ENCODE peak calls at places on chromosomes 11 and 22, in six cellular contexts. T is cardiac muscle cell, C is uterus, Z is stomach, M is RWPE2, B is NB4. L is an unnamed sample.

GRCh38 chr11:99739464-99740089 is 718.8 kb downstream of the CNTN5 start:
- DNase-seq in B (peak), Z (no peak), M (no peak), C (no peak), T (peak), L (no peak)

GRCh38 chr11:62428871-62429601 is 10.2 kb downstream of the SCGB1A1 start:
- DNase-seq in B (peak), C (no peak), T (no peak), Z (no peak), M (no peak), L (no peak)

GRCh38 chr11:5129457-5129877 is 8.7 kb downstream of the OR52A5 start:
- DNase-seq in M (no peak), B (no peak), C (no peak), T (no peak), Z (no peak), L (no peak)

GRCh38 chr11:33160147-33160546 is 1.1 kb downstream of the CSTF3 start:
- DNase-seq in T (peak), B (peak), C (no peak), M (no peak), Z (no peak), L (no peak)

GRCh38 chr11:2824851-2825250 is 60.7 kb downstream of the CDKN1C start:
- DNase-seq in Z (no peak), C (peak), T (no peak), M (no peak), B (no peak), L (no peak)

GRCh38 chr11:93741882-93742226 is 382 bp downstream of the C11orf54 start:
- DNase-seq in Z (peak), C (peak), M (no peak), T (peak), B (no peak), L (no peak)

GRCh38 chr11:12922418-12922817 is 86.7 kb upstream of the RASSF10 start:
- DNase-seq in C (no peak), T (no peak), B (no peak), M (no peak), Z (no peak), L (no peak)

GRCh38 chr11:101127699-101128570 is 1.7 kb downstream of the PGR start:
- DNase-seq in C (peak), Z (peak), M (peak), B (no peak), T (no peak), L (no peak)

GRCh38 chr11:2892215-2893020 is 6.8 kb upstream of the CDKN1C start:
- DNase-seq in B (peak), T (peak), M (no peak), Z (peak), C (peak), L (peak)

GRCh38 chr11:122103366-122103765 is 12.6 kb downstream of the BLID start:
- DNase-seq in C (no peak), M (no peak), T (no peak), Z (no peak), B (no peak), L (no peak)

GRCh38 chr11:17542249-17542648 is 2.0 kb downstream of the USH1C start:
- DNase-seq in M (no peak), T (no peak), C (no peak), B (no peak), Z (peak), L (no peak)

GRCh38 chr11:101397941-101398340 is 185.9 kb downstream of the TRPC6 start:
- DNase-seq in T (no peak), B (no peak), C (no peak), Z (no peak), M (no peak), L (no peak)

GRCh38 chr11:130436171-130436570 is 7.8 kb upstream of the ADAMTS8 start:
- DNase-seq in M (no peak), B (no peak), Z (no peak), T (no peak), C (no peak), L (no peak)

GRCh38 chr11:18934195-18934808 is 4.9 kb downstream of the MRGPRX1 start:
- DNase-seq in M (no peak), Z (no peak), T (no peak), C (no peak), B (no peak), L (no peak)

GRCh38 chr11:17859552-17859951 is 125.0 kb downstream of the KCNC1 start:
- DNase-seq in B (no peak), T (no peak), M (no peak), Z (no peak), C (no peak), L (no peak)

GRCh38 chr11:27385245-27385644 is 22.2 kb upstream of the CCDC34 start:
- DNase-seq in M (no peak), B (no peak), T (peak), Z (no peak), C (no peak), L (no peak)

GRCh38 chr11:3723014-3723708 is 52.0 kb upstream of the CHRNA10 start:
- DNase-seq in M (no peak), C (peak), Z (no peak), B (peak), T (peak), L (no peak)

GRCh38 chr11:126153999-126154398 is 57.5 kb downstream of the RPUSD4 start:
- DNase-seq in B (no peak), Z (no peak), C (peak), T (peak), M (no peak), L (no peak)

GRCh38 chr11:102940714-102941588 is 14.6 kb downstream of the MMP13 start:
- DNase-seq in Z (peak), T (peak), B (peak), C (peak), M (no peak), L (no peak)

GRCh38 chr11:18676803-18677202 is 21.8 kb upstream of the TMEM86A start:
- DNase-seq in T (no peak), C (no peak), M (no peak), Z (no peak), B (no peak), L (no peak)

GRCh38 chr11:7511405-7511804 is 2.4 kb upstream of the PPFIBP2 start:
- DNase-seq in C (peak), B (peak), M (no peak), Z (peak), T (peak), L (no peak)

GRCh38 chr11:20027546-20028014 is 132.7 kb downstream of the DBX1 start:
- DNase-seq in C (no peak), B (no peak), M (no peak), Z (no peak), T (no peak), L (no peak)

GRCh38 chr11:37657645-37658044 is 1059.6 kb upstream of the RAG2 start:
- DNase-seq in M (no peak), T (peak), B (peak), C (no peak), Z (no peak), L (no peak)

GRCh38 chr11:113730887-113731726 is 25.0 kb upstream of the TMPRSS5 start:
- DNase-seq in B (peak), Z (peak), T (peak), M (no peak), C (peak), L (no peak)

GRCh38 chr11:62857541-62857982 is 18.2 kb upstream of the WDR74 start:
- DNase-seq in B (no peak), Z (no peak), T (no peak), M (no peak), C (no peak), L (no peak)

GRCh38 chr11:5288108-5288911 is 13.4 kb downstream of the OR51B4 start:
- DNase-seq in T (peak), B (no peak), C (no peak), M (no peak), Z (peak), L (no peak)

GRCh38 chr11:60764879-60765278 is 8.2 kb downstream of the MS4A15 start:
- DNase-seq in C (no peak), T (no peak), M (no peak), Z (no peak), B (no peak), L (no peak)

GRCh38 chr11:9893474-9893873 is 229.6 kb downstream of the SWAP70 start:
- DNase-seq in T (no peak), B (no peak), M (no peak), Z (no peak), C (no peak), L (no peak)

GRCh38 chr11:8241373-8242112 is 22.1 kb downstream of the LMO1 start:
- DNase-seq in B (no peak), Z (no peak), T (no peak), C (no peak), M (no peak), L (no peak)

GRCh38 chr11:18010271-18010670 is 2.6 kb downstream of the SERGEF start:
- DNase-seq in C (no peak), Z (no peak), B (peak), M (no peak), T (peak), L (no peak)

DNA sequence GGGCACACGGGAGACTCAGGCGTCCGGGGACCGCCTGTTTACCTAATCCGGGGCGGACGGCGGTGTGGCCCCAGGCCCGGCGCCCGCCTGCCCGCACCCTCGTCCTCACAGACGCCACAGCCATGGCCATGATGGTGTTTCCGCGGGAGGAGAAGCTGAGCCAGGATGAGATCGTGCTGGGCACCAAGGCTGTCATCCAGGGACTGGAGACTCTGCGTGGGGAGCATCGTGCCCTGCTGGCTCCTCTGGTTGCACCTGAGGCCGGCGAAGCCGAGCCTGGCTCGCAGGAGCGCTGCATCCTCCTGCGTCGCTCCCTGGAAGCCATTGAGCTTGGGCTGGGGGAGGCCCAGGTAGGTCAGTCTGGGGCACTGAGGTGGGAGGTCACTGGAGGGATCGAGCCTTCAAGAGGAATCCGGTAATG is 10.0 kb upstream of the RAB1B start:
- DNase-seq in T (no peak), M (peak), B (no peak), C (no peak), Z (no peak), L (no peak)
- TF ChIP-seq CTCF in T (no peak), M (peak), B (no peak), C (no peak), Z (no peak), L (no peak)

GRCh38 chr22:24706050-24706449 is 68.5 kb downstream of the PIWIL3 start:
- DNase-seq in C (no peak), M (no peak), Z (no peak), B (no peak), T (peak), L (no peak)
- TF ChIP-seq CTCF in C (no peak), M (no peak), Z (no peak), B (peak), T (peak), L (no peak)

DNA sequence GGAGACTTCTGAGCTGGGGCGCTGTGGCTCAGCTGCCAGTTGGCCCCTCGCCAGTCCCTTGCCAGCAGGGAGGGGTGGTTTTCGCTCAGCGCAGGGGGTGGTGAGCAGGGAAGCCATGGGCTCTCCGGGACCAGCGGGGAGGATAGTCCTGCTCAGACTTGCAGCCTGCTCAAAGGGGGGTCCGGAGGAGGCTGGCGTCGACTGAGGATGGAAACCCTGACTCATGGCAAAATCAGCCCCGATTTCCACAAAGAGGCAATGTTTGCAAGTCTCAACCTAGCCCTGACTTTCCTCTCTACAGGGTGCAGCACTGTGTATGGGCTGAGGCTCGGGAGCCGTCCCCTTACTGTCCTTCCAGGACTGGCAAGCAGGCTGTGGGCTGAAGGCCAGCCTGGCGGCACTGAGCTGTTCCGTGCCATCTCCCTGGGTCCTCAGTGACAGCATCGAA is 35.1 kb downstream of the FBLN1 start:
- DNase-seq in B (peak), M (peak), Z (peak), T (peak), C (peak), L (no peak)
- TF ChIP-seq CTCF in B (no peak), M (peak), Z (no peak), T (no peak), C (no peak), L (no peak)

GRCh38 chr22:24587251-24587650 is 5.6 kb downstream of the LRRC75B start:
- DNase-seq in B (no peak), Z (no peak), T (no peak), C (no peak), M (no peak), L (no peak)

GRCh38 chr22:24589518-24590030 is 3.3 kb downstream of the LRRC75B start:
- DNase-seq in Z (no peak), C (no peak), T (no peak), B (no peak), M (no peak), L (no peak)

GRCh38 chr22:24587948-24588347 is 4.9 kb downstream of the LRRC75B start:
- DNase-seq in T (no peak), M (no peak), Z (no peak), B (no peak), C (no peak), L (no peak)

GRCh38 chr22:24588756-24589481 is 4.0 kb downstream of the LRRC75B start:
- DNase-seq in M (no peak), B (no peak), C (no peak), T (no peak), Z (no peak), L (no peak)

GRCh38 chr22:24588370-24588755 is 4.5 kb downstream of the LRRC75B start:
- DNase-seq in B (no peak), M (no peak), T (peak), Z (peak), C (no peak), L (no peak)
- TF ChIP-seq CTCF in B (no peak), M (no peak), T (no peak), Z (no peak), C (no peak), L (no peak)

GRCh38 chr11:87187930-87188329 is 150.2 kb downstream of the TMEM135 start:
- DNase-seq in C (no peak), Z (no peak), B (no peak), T (no peak), M (no peak), L (no peak)
- TF ChIP-seq CTCF in C (no peak), Z (no peak), B (no peak), T (no peak), M (no peak), L (no peak)

GRCh38 chr11:110367571-110367970 is 62.2 kb upstream of the FDX1 start:
- DNase-seq in C (no peak), T (peak), Z (no peak), B (no peak), M (no peak), L (no peak)
- TF ChIP-seq CTCF in C (no peak), T (peak), Z (peak), B (no peak), M (peak), L (no peak)

GRCh38 chr11:409008-409599 is 5.7 kb downstream of the SIGIRR start:
- DNase-seq in Z (no peak), M (no peak), C (no peak), T (no peak), B (no peak), L (no peak)
- TF ChIP-seq CTCF in Z (no peak), M (no peak), C (no peak), T (no peak), B (no peak), L (no peak)

GRCh38 chr11:128021304-128022006 is 565.9 kb downstream of the ETS1 start:
- DNase-seq in T (peak), C (no peak), M (no peak), Z (no peak), B (peak), L (no peak)
- TF ChIP-seq CTCF in T (peak), C (peak), M (peak), Z (no peak), B (peak), L (no peak)

L was measured in activated B cell treated with CpG ODN at 0.5 μM for 24 hours.